ENCODE peak calls at places on chromosomes 11 and 22, in five cellular contexts. Q is chondrocyte, R is nephron progenitor cell, V is thyroid gland, L is uterus. Z is an unnamed sample.
A peak's percentile ranks its signal among the peaks of the same experiment; 100 is the strongest.

GRCh38 chr11:30499940-30500339 is 86.2 kb downstream of the MPPED2 start:
- DNase-seq in Q (no peak), R (no peak), V (no peak), L (no peak), Z (no peak)

GRCh38 chr11:78941226-78941851 is 366.7 kb upstream of the NARS2 start:
- DNase-seq in R (no peak), V (peak; percentile 65), Q (no peak), L (no peak), Z (no peak)

GRCh38 chr22:31442768-31443489 is 43.5 kb downstream of the DRG1 start:
- DNase-seq in L (no peak), V (no peak), R (no peak), Q (no peak), Z (no peak)

GRCh38 chr22:18075101-18075730 is 2.6 kb upstream of the PEX26 start:
- DNase-seq in Q (peak; percentile 37), R (no peak), V (peak; percentile 26), L (no peak), Z (no peak)

GRCh38 chr22:22462813-22463567 is 45.6 kb downstream of the ZNF280B start:
- DNase-seq in L (no peak), R (no peak), Q (no peak), V (no peak), Z (no peak)

GRCh38 chr11:102810943-102811528 is 13.1 kb upstream of the MMP1 start:
- DNase-seq in Q (no peak), V (no peak), L (no peak), R (no peak), Z (no peak)

GRCh38 chr11:106480581-106481185 is 403.2 kb downstream of the AASDHPPT start:
- DNase-seq in Q (no peak), V (no peak), R (no peak), L (no peak), Z (no peak)

GRCh38 chr11:104126464-104126863 is 37.5 kb downstream of the PDGFD start:
- DNase-seq in L (no peak), R (no peak), V (no peak), Q (no peak), Z (no peak)

GRCh38 chr11:13682212-13682611 is 13.7 kb downstream of the FAR1 start:
- DNase-seq in L (no peak), Q (no peak), R (no peak), V (no peak), Z (no peak)

GRCh38 chr11:118002541-118003019 is 16.4 kb downstream of the IL10RA start:
- DNase-seq in Q (no peak), L (peak; percentile 69), R (no peak), V (no peak), Z (no peak)

GRCh38 chr11:30429550-30429949 is 106.6 kb downstream of the ARL14EP start:
- DNase-seq in R (no peak), L (no peak), V (no peak), Q (no peak), Z (no peak)

GRCh38 chr22:36610056-36610455 is 81.1 kb upstream of the EIF3D start:
- DNase-seq in Q (no peak), V (no peak), R (no peak), L (no peak), Z (no peak)

GRCh38 chr22:48427731-48428211 is 1399.9 kb downstream of the BRD1 start:
- DNase-seq in V (no peak), R (no peak), L (no peak), Q (no peak), Z (no peak)

GRCh38 chr22:47001288-47001687 is 238.8 kb downstream of the TBC1D22A start:
- DNase-seq in R (no peak), Q (no peak), V (no peak), L (no peak), Z (peak; percentile 65)

GRCh38 chr11:19679952-19680823 is 32.4 kb upstream of the NAV2 start:
- DNase-seq in V (peak; percentile 87), L (peak; percentile 91), R (no peak), Q (peak; percentile 96), Z (no peak)

GRCh38 chr22:36083056-36083455 is 54.4 kb upstream of the RBFOX2 start:
- DNase-seq in L (no peak), Q (no peak), R (no peak), V (peak; percentile 9), Z (no peak)

GRCh38 chr22:43475549-43476076 is 63.8 kb downstream of the MPPED1 start:
- DNase-seq in L (no peak), V (no peak), R (no peak), Q (no peak), Z (no peak)

GRCh38 chr22:48340727-48341709 is 1486.7 kb downstream of the BRD1 start:
- DNase-seq in Q (peak; percentile 60), L (no peak), V (no peak), R (no peak), Z (no peak)

GRCh38 chr11:62980133-62980760 is 4.5 kb downstream of the SLC22A6 start:
- DNase-seq in R (peak; percentile 50), L (no peak), Q (no peak), V (no peak), Z (no peak)

GRCh38 chr22:38271927-38272372 is 860 bp downstream of the TMEM184B start:
- DNase-seq in V (peak; percentile 89), Q (no peak), R (no peak), L (peak; percentile 44), Z (no peak)

GRCh38 chr22:27416553-27417427 is 384.8 kb downstream of the MN1 start:
- DNase-seq in R (no peak), L (no peak), Q (no peak), V (no peak), Z (no peak)

GRCh38 chr11:96704847-96705246 is 315.0 kb downstream of the JRKL start:
- DNase-seq in Q (no peak), V (no peak), R (no peak), L (no peak), Z (no peak)
- TF ChIP-seq CTCF in Q (no peak), V (no peak), R (no peak), L (no peak), Z (no peak)

GRCh38 chr11:114159320-114159719 is 99.8 kb downstream of the ZBTB16 start:
- DNase-seq in R (no peak), L (no peak), V (no peak), Q (no peak), Z (no peak)
- TF ChIP-seq CTCF in R (no peak), L (no peak), V (no peak), Q (no peak), Z (no peak)

GRCh38 chr22:50225200-50225969 is 19.4 kb downstream of the TUBGCP6 start:
- DNase-seq in L (no peak), R (no peak), Q (no peak), V (no peak), Z (no peak)
- TF ChIP-seq CTCF in L (no peak), R (no peak), Q (no peak), V (no peak), Z (no peak)

GRCh38 chr11:72280037-72280436 is 36.1 kb upstream of the PHOX2A start:
- DNase-seq in L (no peak), R (no peak), Q (no peak), V (no peak), Z (no peak)
- TF ChIP-seq CTCF in L (no peak), R (no peak), Q (no peak), V (no peak), Z (no peak)

GRCh38 chr22:44746836-44747519 is 5.4 kb upstream of the ARHGAP8 start:
- DNase-seq in R (no peak), V (peak; percentile 27), L (no peak), Q (no peak), Z (no peak)

GRCh38 chr22:44746061-44746789 is 6.2 kb upstream of the ARHGAP8 start:
- DNase-seq in R (no peak), V (no peak), Q (no peak), L (no peak), Z (no peak)

GRCh38 chr22:44752285-44753188 is at the start of gene ARHGAP8:
- DNase-seq in L (no peak), V (peak; percentile 81), Q (no peak), R (peak; percentile 42), Z (no peak)

GRCh38 chr22:44750481-44750880 is 1.9 kb upstream of the ARHGAP8 start:
- DNase-seq in L (no peak), V (no peak), Q (no peak), R (no peak), Z (no peak)

DNA sequence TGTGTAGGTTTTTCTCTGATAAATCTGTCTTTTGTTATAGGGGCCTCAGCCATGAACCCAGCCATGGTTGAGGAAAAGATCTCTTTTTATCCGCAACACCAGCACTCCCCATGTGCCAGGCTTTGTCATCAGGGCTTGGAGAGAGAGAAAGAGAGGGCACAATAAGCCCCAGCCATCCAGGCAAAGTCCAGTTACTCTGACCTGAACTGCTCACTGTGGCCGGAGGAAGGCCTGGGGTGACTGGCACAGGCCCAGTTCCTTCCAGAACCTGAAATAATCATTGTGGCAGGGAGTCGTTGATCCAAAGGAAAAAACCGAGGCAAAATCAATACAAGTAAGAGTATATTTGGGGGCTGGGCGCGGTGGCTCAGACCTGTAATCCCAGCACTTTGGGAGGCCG is 3.9 kb upstream of the ARHGAP8 start:
- DNase-seq in L (no peak), Q (no peak), R (no peak), V (no peak), Z (no peak)
- TF ChIP-seq CTCF in L (no peak), Q (no peak), R (no peak), V (no peak), Z (no peak)

Z was measured in GM13976.